ENCODE peak calls at places on chromosomes 1 and 21, in eight cellular contexts. S is fibroblast of lung, M is body of pancreas, U is IMR-90, A is H9, B is tibial nerve, K is Peyer's patch, H is OCI-LY7. V is an unnamed sample.

GRCh38 chr1:11566042-11566825 is 87.3 kb downstream of the DISP3 start:
- DNase-seq in S (no peak), M (no peak), U (no peak), A (no peak), B (no peak), K (no peak), H (no peak), V (no peak)

GRCh38 chr1:89844860-89845259 is 24.0 kb downstream of the LRRC8D start:
- DNase-seq in S (no peak), M (no peak), U (no peak), A (no peak), B (no peak), K (no peak), H (no peak), V (no peak)

GRCh38 chr1:51988254-51988653 is 2.2 kb downstream of the RAB3B start:
- DNase-seq in S (no peak), M (no peak), U (no peak), A (no peak), B (no peak), K (no peak), H (no peak), V (no peak)

GRCh38 chr1:162080472-162081015 is 11.1 kb downstream of the NOS1AP start:
- DNase-seq in S (no peak), M (no peak), U (no peak), A (no peak), B (no peak), K (no peak), H (no peak), V (no peak)

GRCh38 chr1:116494745-116495144 is 76.1 kb downstream of the CD58 start:
- DNase-seq in S (no peak), M (peak; percentile 57), U (no peak), A (no peak), B (no peak), K (no peak), H (no peak), V (no peak)

GRCh38 chr1:18726388-18726787 is 95.7 kb downstream of the PAX7 start:
- DNase-seq in S (no peak), M (no peak), U (no peak), A (no peak), B (no peak), K (no peak), H (no peak), V (no peak)

GRCh38 chr1:92356956-92357355 is 58.1 kb downstream of the RPAP2 start:
- DNase-seq in S (peak; percentile 89), M (no peak), U (peak; percentile 88), A (no peak), B (no peak), K (no peak), H (no peak), V (peak; percentile 61)

GRCh38 chr1:246966502-246966901 is 34.8 kb upstream of the AHCTF1 start:
- DNase-seq in S (no peak), M (no peak), U (no peak), A (no peak), B (no peak), K (no peak), H (no peak), V (no peak)

GRCh38 chr1:153804112-153804511 is 28.9 kb downstream of the SLC27A3 start:
- DNase-seq in S (no peak), M (no peak), U (no peak), A (no peak), B (no peak), K (no peak), H (no peak), V (no peak)

GRCh38 chr21:45322960-45323461 is 35.3 kb upstream of the POFUT2 start:
- DNase-seq in S (peak; percentile 69), M (peak; percentile 70), U (no peak), A (peak; percentile 36), B (no peak), K (peak; percentile 42), H (no peak), V (no peak)

GRCh38 chr21:37982496-37983318 is 66.5 kb upstream of the KCNJ6 start:
- DNase-seq in S (no peak), M (no peak), U (no peak), A (no peak), B (no peak), K (no peak), H (no peak), V (peak; percentile 20)

GRCh38 chr21:36806103-36806502 is 107.2 kb downstream of the SIM2 start:
- DNase-seq in S (no peak), M (no peak), U (peak; percentile 60), A (no peak), B (no peak), K (no peak), H (no peak), V (no peak)

GRCh38 chr1:63559357-63559756 is 33.9 kb upstream of the PGM1 start:
- DNase-seq in S (no peak), M (no peak), U (no peak), A (no peak), B (no peak), K (no peak), H (no peak), V (no peak)

GRCh38 chr1:63555480-63555879 is 32.2 kb downstream of the EFCAB7 start:
- DNase-seq in S (no peak), M (no peak), U (peak; percentile 31), A (no peak), B (no peak), K (no peak), H (no peak), V (no peak)

GRCh38 chr1:63557365-63557987 is 34.2 kb downstream of the EFCAB7 start:
- DNase-seq in S (peak; percentile 69), M (peak; percentile 48), U (peak; percentile 67), A (peak; percentile 34), B (no peak), K (no peak), H (peak; percentile 54), V (peak; percentile 24)
- TF ChIP-seq CTCF in S (peak; percentile 75), M (peak; percentile 50), U (peak; percentile 60), A (peak; percentile 86), B (no peak), K (peak; percentile 42), H (peak; percentile 86), V (peak; percentile 77)

DNA sequence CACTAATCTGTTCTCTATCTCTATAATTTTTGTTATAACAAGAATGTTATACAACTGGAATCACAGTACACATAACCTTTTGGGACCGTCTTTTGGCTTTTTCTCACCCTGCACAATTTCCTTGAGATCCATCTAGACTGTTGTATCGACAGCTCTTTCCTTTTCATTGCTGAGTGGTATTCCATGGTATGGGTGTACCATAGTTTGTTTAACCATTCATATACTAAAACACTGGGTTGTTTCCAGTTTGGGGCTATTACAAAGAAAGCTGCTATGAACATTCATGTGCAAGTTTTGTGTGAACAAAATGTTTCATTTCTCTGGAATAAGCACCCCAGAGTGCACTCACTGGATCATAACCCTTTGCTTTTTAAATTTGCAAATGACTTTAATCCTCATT is 15.4 kb upstream of the HCRTR1 start:
- DNase-seq in S (no peak), M (no peak), U (no peak), A (no peak), B (no peak), K (no peak), H (no peak), V (no peak)
- H3K4me1 ChIP-seq in S (no peaks in the 10 kb centered on the region), M (no peaks in the 10 kb centered on the region), U (no peaks in the 10 kb centered on the region), A (no peaks in the 10 kb centered on the region), B (no peaks in the 10 kb centered on the region), K (no peaks in the 10 kb centered on the region), H (peaks cover 10% of the 10 kb centered on the region), V (no peaks in the 10 kb centered on the region)

GRCh38 chr1:22174446-22174845 is 31.5 kb upstream of the WNT4 start:
- DNase-seq in S (no peak), M (no peak), U (no peak), A (no peak), B (no peak), K (no peak), H (no peak), V (peak; percentile 8)
- H3K27ac ChIP-seq in S (no peak overlapping the region), M (no peak overlapping the region), U (no peak overlapping the region), A (no peak overlapping the region), B (no peak overlapping the region), K (no peak overlapping the region), H (no peak overlapping the region), V (no peak overlapping the region)

GRCh38 chr1:97252925-97253324 is 531.3 kb downstream of the PTBP2 start:
- DNase-seq in S (no peak), M (no peak), U (no peak), A (no peak), B (no peak), K (no peak), H (no peak), V (no peak)
- TF ChIP-seq CTCF in S (no peak), M (no peak), U (no peak), A (no peak), B (no peak), K (no peak), H (no peak), V (no peak)

V was measured in mammary epithelial cell.